ENCODE peak calls at places on chromosomes 12 and 14, in ten cellular contexts. V is AG10803; B is activated CD8-positive, alpha-beta memory T cell treated with anti-CD3 and anti-CD28 coated beads, Interleukin-2, amount 50 U/mL, for 4 hours; M is stimulated activated CD4-positive, alpha-beta T cell treated with anti-CD3 and anti-CD28 coated beads, TNF-alpha, amount 100 ng/mL, for 1 hour; J is A549; R is HTR-8/SVneo; K is ACHN; O is HCT116; T is HFF-Myc; I is foreskin fibroblast. L is an unnamed sample.

GRCh38 chr12:124684971-124685688 is 117.7 kb upstream of the NCOR2 start:
- DNase-seq in V (peak), B (no peak), M (no peak), J (peak), R (no peak), K (peak), O (no peak), T (peak), I (peak), L (peak)

GRCh38 chr14:104135904-104136471 is 2.4 kb upstream of the KIF26A start:
- DNase-seq in V (no peak), B (no peak), M (no peak), J (no peak), R (no peak), K (no peak), O (no peak), T (no peak), I (no peak), L (no peak)

GRCh38 chr12:109820921-109821381 is 12.2 kb downstream of the TRPV4 start:
- DNase-seq in V (no peak), B (no peak), M (no peak), J (no peak), R (peak), K (no peak), O (no peak), T (no peak), I (no peak), L (peak)

GRCh38 chr12:24078318-24078765 is 128.9 kb upstream of the SOX5 start:
- DNase-seq in V (no peak), B (no peak), M (no peak), J (no peak), R (no peak), K (no peak), O (no peak), T (no peak), I (no peak), L (no peak)

GRCh38 chr12:91249059-91250055 is 66.7 kb upstream of the DCN start:
- DNase-seq in V (peak), B (no peak), M (no peak), J (no peak), R (no peak), K (no peak), O (no peak), T (no peak), I (peak), L (no peak)

GRCh38 chr14:105737504-105738246 is 211.3 kb downstream of the TMEM121 start:
- DNase-seq in V (no peak), B (no peak), M (no peak), J (no peak), R (no peak), K (no peak), O (no peak), T (no peak), I (no peak), L (no peak)

GRCh38 chr12:44224399-44224798 is 388.5 kb downstream of the TMEM117 start:
- DNase-seq in V (no peak), B (no peak), M (no peak), J (no peak), R (no peak), K (no peak), O (no peak), T (no peak), I (no peak), L (no peak)

GRCh38 chr12:53097564-53098353 is at the start of gene IGFBP6:
- DNase-seq in V (peak), B (peak), M (peak), J (peak), R (peak), K (peak), O (no peak), T (no peak), I (peak), L (no peak)

GRCh38 chr12:43957732-43958131 is 121.9 kb downstream of the TMEM117 start:
- DNase-seq in V (peak), B (no peak), M (no peak), J (peak), R (peak), K (peak), O (peak), T (peak), I (peak), L (peak)

GRCh38 chr12:12506541-12506940 is 56.1 kb downstream of the DUSP16 start:
- DNase-seq in V (peak), B (no peak), M (no peak), J (no peak), R (no peak), K (no peak), O (no peak), T (peak), I (peak), L (no peak)

GRCh38 chr12:119512772-119513497 is 80.6 kb upstream of the TMEM233 start:
- DNase-seq in V (no peak), B (no peak), M (no peak), J (no peak), R (peak), K (peak), O (no peak), T (no peak), I (peak), L (no peak)

GRCh38 chr14:47191693-47192092 is 483.7 kb downstream of the MDGA2 start:
- DNase-seq in V (no peak), B (no peak), M (no peak), J (no peak), R (no peak), K (no peak), O (no peak), T (no peak), I (no peak), L (no peak)

GRCh38 chr12:113299619-113300237 is 35.2 kb downstream of the SLC8B1 start:
- DNase-seq in V (peak), B (no peak), M (no peak), J (peak), R (peak), K (peak), O (peak), T (peak), I (peak), L (peak)

GRCh38 chr14:105126970-105127307 is 41.6 kb downstream of the JAG2 start:
- DNase-seq in V (no peak), B (no peak), M (no peak), J (no peak), R (no peak), K (no peak), O (no peak), T (no peak), I (no peak), L (no peak)

GRCh38 chr14:71418591-71419245 is 511.5 kb downstream of the PCNX1 start:
- DNase-seq in V (no peak), B (no peak), M (no peak), J (no peak), R (no peak), K (no peak), O (no peak), T (peak), I (no peak), L (no peak)

GRCh38 chr12:67459173-67459572 is 189.4 kb upstream of the DYRK2 start:
- DNase-seq in V (peak), B (no peak), M (no peak), J (no peak), R (no peak), K (no peak), O (no peak), T (no peak), I (no peak), L (no peak)

GRCh38 chr12:61356485-61356884 is 903.7 kb upstream of the USP15 start:
- DNase-seq in V (no peak), B (no peak), M (no peak), J (no peak), R (no peak), K (no peak), O (no peak), T (no peak), I (no peak), L (no peak)

GRCh38 chr14:70317969-70318634 is 41.4 kb downstream of the COX16 start:
- DNase-seq in V (peak), B (no peak), M (no peak), J (peak), R (peak), K (peak), O (peak), T (peak), I (peak), L (peak)

GRCh38 chr14:61889914-61890351 is 127.7 kb downstream of the SNAPC1 start:
- DNase-seq in V (no peak), B (no peak), M (peak), J (no peak), R (no peak), K (no peak), O (no peak), T (no peak), I (no peak), L (no peak)

GRCh38 chr12:80565276-80565675 is 121.2 kb downstream of the PTPRQ start:
- DNase-seq in V (peak), B (no peak), M (no peak), J (no peak), R (no peak), K (no peak), O (no peak), T (peak), I (peak), L (no peak)

GRCh38 chr14:104895207-104895785 is 29.4 kb upstream of the PLD4 start:
- DNase-seq in V (no peak), B (no peak), M (no peak), J (no peak), R (no peak), K (no peak), O (no peak), T (no peak), I (no peak), L (no peak)

GRCh38 chr12:98073610-98074009 is 441.8 kb upstream of the TMPO start:
- DNase-seq in V (no peak), B (no peak), M (no peak), J (no peak), R (no peak), K (no peak), O (no peak), T (no peak), I (no peak), L (no peak)

GRCh38 chr12:116274552-116275375 is 2.7 kb downstream of the MED13L start:
- DNase-seq in V (no peak), B (no peak), M (no peak), J (no peak), R (no peak), K (no peak), O (no peak), T (no peak), I (no peak), L (peak)

GRCh38 chr14:101121399-101122113 is 218.0 kb upstream of the RTL1 start:
- DNase-seq in V (no peak), B (no peak), M (no peak), J (no peak), R (no peak), K (no peak), O (no peak), T (no peak), I (no peak), L (no peak)

GRCh38 chr12:6282453-6282840 is 28.0 kb upstream of the PLEKHG6 start:
- DNase-seq in V (no peak), B (no peak), M (no peak), J (no peak), R (no peak), K (no peak), O (no peak), T (no peak), I (no peak), L (no peak)

GRCh38 chr14:67432088-67432564 is 20.2 kb upstream of the PLEK2 start:
- DNase-seq in V (peak), B (no peak), M (no peak), J (no peak), R (peak), K (no peak), O (no peak), T (no peak), I (peak), L (no peak)

GRCh38 chr14:29759521-29760340 is 167.9 kb downstream of the PRKD1 start:
- DNase-seq in V (peak), B (no peak), M (no peak), J (no peak), R (no peak), K (no peak), O (no peak), T (no peak), I (no peak), L (no peak)

GRCh38 chr14:90455100-90455571 is 58.3 kb downstream of the CALM1 start:
- DNase-seq in V (no peak), B (no peak), M (no peak), J (no peak), R (no peak), K (no peak), O (no peak), T (no peak), I (no peak), L (no peak)

GRCh38 chr14:44453433-44454171 is 53.5 kb downstream of the FSCB start:
- DNase-seq in V (no peak), B (no peak), M (no peak), J (no peak), R (no peak), K (no peak), O (no peak), T (no peak), I (no peak), L (no peak)

GRCh38 chr14:88424573-88424972 is 39.1 kb downstream of the SPATA7 start:
- DNase-seq in V (peak), B (no peak), M (no peak), J (no peak), R (no peak), K (no peak), O (no peak), T (peak), I (peak), L (no peak)

GRCh38 chr12:110073049-110073831 is 24.9 kb upstream of the C12orf76 start:
- DNase-seq in V (peak), B (no peak), M (peak), J (no peak), R (peak), K (no peak), O (no peak), T (no peak), I (peak), L (no peak)

GRCh38 chr12:40691913-40692616 is at the start of gene CNTN1:
- DNase-seq in V (peak), B (no peak), M (no peak), J (peak), R (no peak), K (peak), O (peak), T (no peak), I (peak), L (no peak)

GRCh38 chr12:66290716-66291200 is 11.5 kb upstream of the HELB start:
- DNase-seq in V (no peak), B (no peak), M (no peak), J (no peak), R (no peak), K (no peak), O (no peak), T (no peak), I (no peak), L (no peak)

GRCh38 chr14:94623856-94624499 is 11.8 kb downstream of the SERPINA3 start:
- DNase-seq in V (no peak), B (no peak), M (no peak), J (no peak), R (no peak), K (no peak), O (no peak), T (no peak), I (no peak), L (no peak)

GRCh38 chr14:68703093-68703492 is 89.8 kb downstream of the ZFP36L1 start:
- DNase-seq in V (peak), B (no peak), M (no peak), J (peak), R (peak), K (peak), O (no peak), T (no peak), I (peak), L (no peak)

GRCh38 chr14:102335163-102335562 is 15.6 kb downstream of the ZNF839 start:
- DNase-seq in V (no peak), B (no peak), M (no peak), J (no peak), R (no peak), K (no peak), O (no peak), T (no peak), I (no peak), L (no peak)